ENCODE peak calls at places on chromosomes 13 and 19, in eight cellular contexts. X, I, L, R, E, M, O and K are unnamed samples.

GRCh38 chr19:2034729-2035589 is 16.1 kb downstream of the MKNK2 start:
- DNase-seq in X (no peak), I (peak; percentile 39), L (peak; percentile 26), R (peak; percentile 78), E (peak; percentile 72), M (peak; percentile 57), O (no peak), K (no peak)

GRCh38 chr13:106173346-106173745 is 362.1 kb downstream of the EFNB2 start:
- DNase-seq in X (no peak), I (no peak), L (no peak), R (no peak), E (no peak), M (no peak), O (no peak), K (no peak)

GRCh38 chr13:74306496-74306895 is 172.3 kb upstream of the KLF12 start:
- DNase-seq in X (no peak), I (no peak), L (peak; percentile 70), R (no peak), E (no peak), M (peak; percentile 69), O (no peak), K (no peak)

GRCh38 chr19:40608957-40609356 is 7.8 kb downstream of the LTBP4 start:
- DNase-seq in X (no peak), I (no peak), L (no peak), R (no peak), E (no peak), M (no peak), O (no peak), K (no peak)

GRCh38 chr19:48629599-48630288 is 7.4 kb downstream of the DBP start:
- DNase-seq in X (peak; percentile 60), I (no peak), L (no peak), R (peak; percentile 68), E (no peak), M (no peak), O (no peak), K (no peak)

GRCh38 chr19:4301590-4302237 is 475 bp downstream of the TMIGD2 start:
- DNase-seq in X (no peak), I (no peak), L (no peak), R (no peak), E (peak; percentile 9), M (no peak), O (no peak), K (no peak)

GRCh38 chr19:51016798-51017683 is 2.5 kb downstream of the KLK10 start:
- DNase-seq in X (peak; percentile 43), I (peak; percentile 25), L (peak; percentile 20), R (peak; percentile 52), E (no peak), M (peak; percentile 46), O (peak; percentile 64), K (peak; percentile 4)

GRCh38 chr13:76019421-76020044 is 383.4 kb downstream of the LMO7 start:
- DNase-seq in X (no peak), I (no peak), L (no peak), R (peak; percentile 55), E (no peak), M (no peak), O (peak; percentile 92), K (no peak)

GRCh38 chr13:112112534-112113276 is 45.8 kb downstream of the SOX1 start:
- DNase-seq in X (no peak), I (no peak), L (no peak), R (no peak), E (no peak), M (no peak), O (no peak), K (no peak)

GRCh38 chr13:107864543-107865460 is 350.5 kb downstream of the LIG4 start:
- DNase-seq in X (no peak), I (no peak), L (peak; percentile 25), R (no peak), E (no peak), M (peak; percentile 88), O (peak; percentile 22), K (peak; percentile 49)

GRCh38 chr13:110841846-110842245 is 73.0 kb downstream of the ANKRD10 start:
- DNase-seq in X (no peak), I (no peak), L (peak; percentile 43), R (no peak), E (no peak), M (no peak), O (no peak), K (no peak)

GRCh38 chr13:109783815-109784589 is 2.4 kb downstream of the IRS2 start:
- DNase-seq in X (no peak), I (no peak), L (no peak), R (no peak), E (peak; percentile 15), M (no peak), O (no peak), K (no peak)

GRCh38 chr19:55304279-55304978 is 20.6 kb downstream of the BRSK1 start:
- DNase-seq in X (peak; percentile 37), I (no peak), L (peak; percentile 33), R (no peak), E (no peak), M (no peak), O (no peak), K (no peak)

GRCh38 chr19:1074512-1075283 is 7.7 kb downstream of the ARHGAP45 start:
- DNase-seq in X (peak; percentile 71), I (peak; percentile 98), L (no peak), R (no peak), E (peak; percentile 94), M (no peak), O (no peak), K (peak; percentile 66)

GRCh38 chr19:47272448-47273312 is 2.0 kb upstream of the INAFM1 start:
- DNase-seq in X (peak; percentile 71), I (peak; percentile 22), L (no peak), R (peak; percentile 54), E (no peak), M (no peak), O (no peak), K (no peak)

GRCh38 chr13:44437356-44438233 is 64.0 kb downstream of the SERP2 start:
- DNase-seq in X (no peak), I (no peak), L (peak; percentile 55), R (no peak), E (no peak), M (peak; percentile 85), O (peak; percentile 76), K (peak; percentile 33)

GRCh38 chr13:27643334-27644158 is 21.9 kb downstream of the POLR1D start:
- DNase-seq in X (no peak), I (no peak), L (no peak), R (no peak), E (no peak), M (no peak), O (no peak), K (no peak)

GRCh38 chr19:43667524-43668405 is 2.2 kb downstream of the PLAUR start:
- DNase-seq in X (peak; percentile 37), I (no peak), L (no peak), R (no peak), E (peak; percentile 6), M (no peak), O (no peak), K (no peak)

GRCh38 chr13:31997641-31998040 is 33.9 kb upstream of the FRY start:
- DNase-seq in X (no peak), I (no peak), L (no peak), R (no peak), E (no peak), M (no peak), O (no peak), K (no peak)

GRCh38 chr13:65275838-65276630 is 1954.1 kb downstream of the PCDH9 start:
- DNase-seq in X (no peak), I (no peak), L (no peak), R (no peak), E (no peak), M (no peak), O (no peak), K (no peak)

GRCh38 chr13:113589251-113589960 is 4.9 kb downstream of the TFDP1 start:
- DNase-seq in X (no peak), I (no peak), L (no peak), R (no peak), E (no peak), M (no peak), O (no peak), K (no peak)

GRCh38 chr19:7863157-7863970 is 10.8 kb downstream of the PRR36 start:
- DNase-seq in X (no peak), I (no peak), L (no peak), R (no peak), E (peak; percentile 14), M (no peak), O (no peak), K (no peak)

GRCh38 chr13:30725331-30726085 is 9.8 kb upstream of the ALOX5AP start:
- DNase-seq in X (no peak), I (no peak), L (no peak), R (no peak), E (no peak), M (no peak), O (no peak), K (no peak)

GRCh38 chr13:110942248-110942981 is 27.5 kb upstream of the ANKRD10 start:
- DNase-seq in X (no peak), I (no peak), L (peak; percentile 40), R (no peak), E (no peak), M (no peak), O (no peak), K (no peak)

GRCh38 chr19:40803857-40804782 is 5.1 kb downstream of the EGLN2 start:
- DNase-seq in X (peak; percentile 51), I (no peak), L (no peak), R (no peak), E (peak; percentile 76), M (no peak), O (no peak), K (no peak)

GRCh38 chr13:44413095-44413494 is 39.5 kb downstream of the SERP2 start:
- DNase-seq in X (no peak), I (no peak), L (no peak), R (no peak), E (no peak), M (peak; percentile 19), O (no peak), K (no peak)

GRCh38 chr13:105510363-105510762 is 1025.1 kb downstream of the EFNB2 start:
- DNase-seq in X (no peak), I (no peak), L (no peak), R (no peak), E (no peak), M (no peak), O (no peak), K (no peak)

GRCh38 chr13:46178143-46178542 is 3.8 kb downstream of the LCP1 start:
- DNase-seq in X (no peak), I (no peak), L (no peak), R (no peak), E (no peak), M (no peak), O (no peak), K (no peak)

GRCh38 chr13:75088915-75089314 is 393.1 kb downstream of the TBC1D4 start:
- DNase-seq in X (no peak), I (no peak), L (no peak), R (no peak), E (no peak), M (no peak), O (no peak), K (no peak)

GRCh38 chr19:38317104-38317612 is 1.4 kb upstream of the YIF1B start:
- DNase-seq in X (no peak), I (no peak), L (no peak), R (no peak), E (peak; percentile 34), M (no peak), O (no peak), K (peak; percentile 53)

GRCh38 chr19:40191836-40192646 is 815 bp downstream of the MAP3K10 start:
- DNase-seq in X (no peak), I (no peak), L (peak; percentile 21), R (no peak), E (peak; percentile 7), M (peak; percentile 55), O (peak; percentile 10), K (no peak)

GRCh38 chr13:19056984-19057490 is 124.6 kb downstream of the TUBA3C start:
- DNase-seq in X (no peak), I (no peak), L (no peak), R (no peak), E (no peak), M (no peak), O (no peak), K (no peak)

GRCh38 chr13:84648069-84648640 is 765.9 kb upstream of the SLITRK1 start:
- DNase-seq in X (no peak), I (no peak), L (no peak), R (no peak), E (no peak), M (peak; percentile 57), O (no peak), K (no peak)

GRCh38 chr19:50513746-50514345 is at the start of gene ASPDH:
- DNase-seq in X (no peak), I (no peak), L (no peak), R (no peak), E (no peak), M (no peak), O (no peak), K (no peak)